ENCODE peak calls at places on chromosomes 3 and 15, in six cellular contexts. S is suprapubic skin, U is endodermal cell, G is NB4, P is nephron progenitor cell, R is cardiac muscle cell. Z is an unnamed sample.

GRCh38 chr3:105277656-105278055 is 89.1 kb upstream of the ALCAM start:
- DNase-seq in R (peak; percentile 30), P (no peak), G (no peak), U (no peak), S (no peak), Z (no peak)

GRCh38 chr15:74786659-74787165 is 4.8 kb downstream of the CSK start:
- DNase-seq in R (no peak), P (no peak), U (no peak), G (peak; percentile 60), S (no peak), Z (no peak)

GRCh38 chr3:49803464-49804140 is 541 bp downstream of the INKA1 start:
- DNase-seq in G (peak; percentile 85), U (no peak), S (peak; percentile 79), P (peak; percentile 71), R (peak; percentile 61), Z (peak; percentile 48)

GRCh38 chr3:124639406-124640237 is 90.6 kb upstream of the UMPS start:
- DNase-seq in P (no peak), R (no peak), S (no peak), G (no peak), U (no peak), Z (no peak)

GRCh38 chr15:33201376-33202189 is 7.1 kb upstream of the FMN1 start:
- DNase-seq in R (peak; percentile 6), G (peak; percentile 47), S (no peak), P (peak; percentile 21), U (peak; percentile 91), Z (peak; percentile 35)

GRCh38 chr3:62727981-62728380 is 147.2 kb downstream of the CADPS start:
- DNase-seq in U (no peak), S (no peak), P (no peak), R (no peak), G (no peak), Z (no peak)

GRCh38 chr3:190258634-190259033 is 63.6 kb downstream of the CLDN1 start:
- DNase-seq in U (peak; percentile 66), G (no peak), S (no peak), P (peak; percentile 12), R (no peak), Z (no peak)

GRCh38 chr15:73146419-73146818 is 94.2 kb downstream of the NEO1 start:
- DNase-seq in G (no peak), P (no peak), S (no peak), U (no peak), R (no peak), Z (no peak)

GRCh38 chr3:127066635-127067034 is 83.7 kb downstream of the PLXNA1 start:
- DNase-seq in U (no peak), S (no peak), R (no peak), G (no peak), P (no peak), Z (no peak)

GRCh38 chr3:46737320-46737719 is 19.7 kb upstream of the PRSS50 start:
- DNase-seq in G (no peak), P (no peak), S (no peak), U (no peak), R (no peak), Z (no peak)

GRCh38 chr3:194671511-194671899 is 486 bp downstream of the LSG1 start:
- DNase-seq in P (no peak), R (peak; percentile 42), U (no peak), G (peak; percentile 56), S (no peak), Z (peak; percentile 56)

GRCh38 chr3:194675081-194675640 is 3.2 kb upstream of the LSG1 start:
- DNase-seq in S (no peak), G (no peak), P (no peak), U (no peak), R (no peak), Z (no peak)

GRCh38 chr3:194673761-194674160 is 1.8 kb upstream of the LSG1 start:
- DNase-seq in R (no peak), P (no peak), U (no peak), G (no peak), S (no peak), Z (no peak)

GRCh38 chr3:194671900-194672808 is at the start of gene LSG1:
- DNase-seq in R (peak; percentile 98), U (peak; percentile 97), P (peak; percentile 89), G (peak; percentile 96), S (peak; percentile 95), Z (peak; percentile 88)

DNA sequence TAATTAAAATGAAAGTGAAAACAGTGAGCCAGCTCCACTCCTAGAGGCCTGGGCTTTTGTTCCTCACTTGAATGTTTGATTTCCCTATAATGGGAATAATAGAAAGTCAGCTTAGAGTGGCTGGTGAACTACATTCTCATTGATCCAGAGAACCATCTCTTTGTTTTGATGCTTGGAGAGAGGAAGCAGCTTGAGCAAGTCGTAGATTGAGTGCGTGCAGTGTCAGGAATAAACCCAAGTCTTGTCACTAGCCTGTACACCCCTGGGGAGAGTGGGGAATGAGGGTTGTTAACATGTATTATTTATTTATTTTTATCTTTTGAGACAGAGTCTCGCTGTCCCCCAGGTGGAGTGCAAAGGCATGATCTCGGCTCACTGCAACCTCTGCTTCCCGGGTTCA is 885 bp upstream of the LSG1 start:
- DNase-seq in S (no peak), P (no peak), R (no peak), G (no peak), U (no peak), Z (no peak)
- TF ChIP-seq CTCF in S (no peak), P (no peak), R (no peak), G (no peak), U (no peak), Z (no peak)

DNA sequence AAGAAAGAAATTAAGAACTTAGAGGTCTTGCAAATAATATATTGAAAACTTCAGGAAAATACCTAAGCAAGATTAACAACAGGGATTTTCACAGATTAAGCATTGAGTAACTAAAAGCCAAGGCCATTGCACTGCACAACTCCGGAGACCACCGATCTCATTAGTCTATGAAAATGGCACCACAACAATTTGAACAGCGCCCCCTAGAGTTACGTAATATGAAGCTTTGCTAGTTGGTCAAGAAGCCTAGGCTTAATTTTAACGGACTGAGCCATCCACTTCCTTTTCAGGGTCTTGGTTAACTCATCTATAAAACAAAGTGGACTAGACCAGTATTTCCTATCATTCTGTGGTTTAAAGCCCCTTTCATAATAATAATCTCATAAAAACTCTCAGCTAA is 24.8 kb downstream of the TMEM212 start:
- DNase-seq in R (no peak), S (no peak), G (peak; percentile 89), U (peak; percentile 46), P (no peak), Z (no peak)
- TF ChIP-seq CTCF in R (peak; percentile 26), S (no peak), G (peak; percentile 30), U (peak; percentile 75), P (no peak), Z (no peak)

GRCh38 chr3:84538597-84538996 is 420.2 kb upstream of the CADM2 start:
- DNase-seq in U (no peak), P (no peak), R (no peak), G (no peak), S (no peak), Z (no peak)
- TF ChIP-seq CTCF in U (no peak), P (no peak), R (no peak), G (no peak), S (no peak), Z (no peak)

GRCh38 chr3:139296141-139296718 is 47.6 kb upstream of the MRPS22 start:
- DNase-seq in P (no peak), R (no peak), S (no peak), G (no peak), U (no peak), Z (no peak)
- TF ChIP-seq CTCF in P (no peak), R (no peak), S (no peak), G (no peak), U (no peak), Z (no peak)

DNA sequence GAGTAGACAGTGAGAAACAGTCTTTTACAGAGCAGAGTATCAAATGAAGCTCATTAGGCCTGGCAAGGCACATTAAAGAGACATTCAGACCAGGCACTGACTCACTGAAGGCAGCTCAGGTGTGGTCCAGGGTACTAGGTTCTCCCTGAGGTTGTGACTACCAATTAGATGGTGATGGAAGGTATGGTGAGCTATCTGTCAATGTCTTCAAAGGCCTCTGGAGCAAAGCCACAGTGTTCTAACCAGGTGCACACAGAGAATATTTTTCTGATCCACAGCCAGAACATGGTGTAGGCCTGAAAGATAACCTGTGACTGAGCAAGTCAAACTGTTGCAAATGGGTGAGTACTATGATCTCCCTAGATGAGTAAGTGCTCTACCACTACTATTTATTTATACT is 51.5 kb downstream of the EOMES start:
- DNase-seq in U (no peak), G (no peak), S (no peak), R (no peak), P (no peak), Z (no peak)
- TF ChIP-seq CTCF in U (no peak), G (no peak), S (no peak), R (no peak), P (no peak), Z (no peak)

DNA sequence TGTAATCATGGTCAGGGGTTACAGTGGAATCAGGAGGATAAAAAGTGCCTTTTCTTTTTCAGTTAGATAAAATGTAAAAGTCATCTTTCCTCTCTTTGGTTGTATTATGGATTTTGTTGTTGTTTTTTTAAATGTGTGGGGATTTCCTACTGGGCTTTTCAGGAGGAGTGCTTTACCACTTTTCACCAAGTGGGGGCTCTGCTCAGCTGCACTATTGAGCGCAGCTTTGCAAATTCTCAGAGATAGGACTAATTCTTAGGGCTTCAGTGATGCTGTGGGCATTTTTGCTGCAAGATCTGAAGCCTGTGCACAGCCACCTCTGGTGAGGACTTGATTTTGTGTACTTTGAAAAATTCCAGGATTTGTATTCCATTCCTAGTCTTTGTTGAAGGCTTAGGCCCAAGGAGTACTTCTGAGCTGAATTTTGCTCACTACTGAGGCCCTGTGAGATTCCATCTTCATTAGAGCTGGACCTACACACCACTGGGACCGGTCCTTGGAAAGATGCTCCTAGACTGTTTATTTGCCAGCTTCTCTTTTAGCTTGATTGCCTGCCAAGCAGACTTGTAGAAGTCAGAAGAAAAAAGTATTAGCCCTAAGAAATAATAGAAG is 7.5 kb downstream of the GNB5 start:
- DNase-seq in G (peak; percentile 25), P (peak; percentile 59), U (peak; percentile 85), S (no peak), R (peak; percentile 54), Z (no peak)
- TF ChIP-seq CTCF in G (peak; percentile 43), P (peak; percentile 73), U (peak; percentile 85), S (no peak), R (peak; percentile 76), Z (peak; percentile 38)

GRCh38 chr15:69226028-69226355 is 65.6 kb downstream of the GLCE start:
- DNase-seq in R (no peak), P (no peak), U (no peak), S (no peak), G (no peak), Z (no peak)
- TF ChIP-seq CTCF in R (no peak), P (no peak), U (no peak), S (no peak), G (no peak), Z (no peak)